ENCODE peak calls at places on chromosome 18, in nine cellular contexts. R is fibroblast of the aortic adventitia; Q is left ventricle myocardium inferior; C is WTC11; O is HEK293T; P is activated CD4-positive, CD25-positive, alpha-beta regulatory T cell treated with anti-CD3 and anti-CD28 coated beads, Interleukin-2, amount 50 U/mL, for 72 hours; G is stimulated activated CD4-positive, alpha-beta T cell treated with anti-CD3 and anti-CD28 coated beads, Interleukin-1b, Interleukin-23, amount 100 ng/mL, for 24 hours; V is H54; E is NT2/D1. K is an unnamed sample.

GRCh38 chr18:58172031-58172430 is 128.0 kb downstream of the NEDD4L start:
- DNase-seq in G (no peak), V (no peak), Q (no peak), P (no peak), E (no peak), R (no peak), O (no peak), C (no peak), K (no peak)

GRCh38 chr18:52348209-52348608 is 8.2 kb downstream of the DCC start:
- DNase-seq in Q (no peak), P (no peak), G (no peak), E (no peak), O (peak), C (peak), V (peak), R (no peak), K (no peak)

GRCh38 chr18:59593291-59593717 is 103.9 kb downstream of the CCBE1 start:
- DNase-seq in C (no peak), O (no peak), Q (no peak), E (no peak), V (no peak), R (peak), G (no peak), P (no peak), K (no peak)

GRCh38 chr18:46939337-46939963 is 22.0 kb downstream of the KATNAL2 start:
- DNase-seq in P (no peak), R (peak), G (no peak), Q (no peak), V (peak), C (no peak), O (no peak), E (no peak), K (no peak)

GRCh38 chr18:3624818-3625716 is 175.1 kb downstream of the TGIF1 start:
- DNase-seq in C (no peak), R (peak), E (no peak), G (no peak), V (peak), O (no peak), Q (no peak), P (peak), K (peak)

GRCh38 chr18:36589857-36590543 is 238.8 kb downstream of the TPGS2 start:
- DNase-seq in E (no peak), O (no peak), R (peak), P (no peak), G (no peak), V (no peak), C (no peak), Q (no peak), K (no peak)

GRCh38 chr18:56257215-56257614 is 381.2 kb downstream of the TXNL1 start:
- DNase-seq in Q (no peak), E (no peak), G (no peak), R (peak), C (no peak), P (no peak), O (no peak), V (peak), K (no peak)

GRCh38 chr18:63000839-63001238 is 285.5 kb downstream of the PHLPP1 start:
- DNase-seq in V (no peak), E (no peak), C (no peak), G (no peak), O (no peak), P (no peak), Q (no peak), R (no peak), K (no peak)

GRCh38 chr18:40058811-40059570 is 1896.0 kb upstream of the PIK3C3 start:
- DNase-seq in V (no peak), R (no peak), O (no peak), E (no peak), C (no peak), Q (no peak), G (no peak), P (no peak), K (no peak)

GRCh38 chr18:55779711-55780590 is 192.0 kb upstream of the TCF4 start:
- DNase-seq in O (peak), V (no peak), E (no peak), R (peak), Q (peak), C (peak), P (no peak), G (no peak), K (no peak)

GRCh38 chr18:77000527-77000926 is 132.1 kb downstream of the MBP start:
- DNase-seq in P (peak), O (peak), G (peak), Q (peak), V (peak), C (peak), E (no peak), R (peak), K (peak)

GRCh38 chr18:74274690-74275089 is 17.1 kb downstream of the CYB5A start:
- DNase-seq in E (no peak), C (no peak), R (no peak), P (no peak), V (no peak), O (no peak), G (no peak), Q (no peak), K (no peak)

GRCh38 chr18:13464432-13465125 is 246.0 kb downstream of the LDLRAD4 start:
- DNase-seq in G (peak), O (no peak), R (no peak), E (no peak), C (no peak), P (peak), Q (peak), V (no peak), K (peak)

GRCh38 chr18:48133675-48134251 is 203.3 kb upstream of the SMAD2 start:
- DNase-seq in V (no peak), Q (no peak), O (no peak), E (no peak), G (no peak), C (no peak), P (no peak), R (no peak), K (no peak)

GRCh38 chr18:24026457-24026856 is 11.9 kb downstream of the TTC39C start:
- DNase-seq in V (no peak), Q (no peak), O (no peak), R (no peak), G (no peak), P (no peak), C (no peak), E (no peak), K (no peak)

GRCh38 chr18:62611395-62612241 is 88.8 kb downstream of the ZCCHC2 start:
- DNase-seq in P (no peak), G (no peak), O (no peak), Q (peak), E (no peak), V (no peak), R (no peak), C (no peak), K (no peak)

GRCh38 chr18:49464718-49465598 is 4.5 kb upstream of the DYM start:
- DNase-seq in R (peak), V (no peak), P (no peak), O (peak), Q (no peak), E (peak), C (peak), G (no peak), K (no peak)

GRCh38 chr18:36560187-36560586 is 262.7 kb downstream of the FHOD3 start:
- DNase-seq in E (no peak), C (no peak), O (no peak), R (no peak), G (no peak), P (no peak), Q (no peak), V (no peak), K (no peak)

GRCh38 chr18:57908092-57908491 is 105.0 kb upstream of the ATP8B1 start:
- DNase-seq in P (no peak), E (no peak), C (no peak), R (no peak), O (no peak), V (no peak), G (no peak), Q (no peak), K (no peak)

GRCh38 chr18:45161850-45162249 is 453.4 kb upstream of the SLC14A2 start:
- DNase-seq in O (no peak), V (no peak), C (no peak), G (no peak), R (no peak), P (no peak), Q (no peak), E (no peak), K (no peak)

GRCh38 chr18:8849696-8850095 is 144.3 kb downstream of the MTCL1 start:
- DNase-seq in O (no peak), C (no peak), R (no peak), P (no peak), E (no peak), Q (no peak), G (no peak), V (no peak), K (no peak)

GRCh38 chr18:34023471-34023870 is 201.2 kb downstream of the NOL4 start:
- DNase-seq in C (no peak), E (no peak), G (no peak), O (no peak), Q (no peak), P (no peak), R (no peak), V (no peak), K (no peak)

GRCh38 chr18:3211236-3211992 is 8.4 kb downstream of the MYOM1 start:
- DNase-seq in V (no peak), R (peak), E (no peak), C (no peak), P (no peak), G (no peak), Q (no peak), O (no peak), K (no peak)

GRCh38 chr18:62767321-62767720 is 52.0 kb downstream of the PHLPP1 start:
- DNase-seq in V (no peak), R (peak), P (no peak), Q (no peak), C (no peak), E (no peak), O (no peak), G (no peak), K (no peak)